ENCODE peak calls at places on chromosomes 3 and 15, in four cellular contexts. One of them, this sample, is unnamed.

GRCh38 chr3:82376883-82377282 is 615.4 kb upstream of the GBE1 start:
- DNase-seq in coronary artery: no peak
- DNase-seq in endothelial cell of umbilical vein: no peak
- DNase-seq in gastrocnemius medialis: no peak
- DNase-seq in this sample: no peak

GRCh38 chr15:68419301-68420175 is 12.4 kb downstream of the ITGA11 start:
- DNase-seq in coronary artery: peak; percentile 56
- DNase-seq in endothelial cell of umbilical vein: no peak
- DNase-seq in gastrocnemius medialis: no peak
- DNase-seq in this sample: peak; percentile 12

GRCh38 chr3:39150803-39151631 is 2.4 kb downstream of the CSRNP1 start:
- DNase-seq in coronary artery: peak; percentile 98
- DNase-seq in endothelial cell of umbilical vein: peak; percentile 95
- DNase-seq in gastrocnemius medialis: peak; percentile 68
- DNase-seq in this sample: peak; percentile 97

GRCh38 chr3:119084371-119085069 is 49.9 kb upstream of the IGSF11 start:
- DNase-seq in coronary artery: no peak
- DNase-seq in endothelial cell of umbilical vein: no peak
- DNase-seq in gastrocnemius medialis: no peak
- DNase-seq in this sample: no peak

GRCh38 chr3:115708540-115708939 is 85.2 kb downstream of the GAP43 start:
- DNase-seq in coronary artery: no peak
- DNase-seq in endothelial cell of umbilical vein: no peak
- DNase-seq in gastrocnemius medialis: no peak
- DNase-seq in this sample: no peak

GRCh38 chr15:29124581-29125381 is 144.8 kb downstream of the NSMCE3 start:
- DNase-seq in coronary artery: no peak
- DNase-seq in endothelial cell of umbilical vein: no peak
- DNase-seq in gastrocnemius medialis: no peak
- DNase-seq in this sample: no peak

GRCh38 chr15:69568621-69569020 is 116.0 kb downstream of the RPLP1 start:
- DNase-seq in coronary artery: no peak
- DNase-seq in endothelial cell of umbilical vein: no peak
- DNase-seq in gastrocnemius medialis: no peak
- DNase-seq in this sample: no peak

GRCh38 chr15:72230197-72231065 is 559 bp downstream of the PKM start:
- DNase-seq in coronary artery: peak; percentile 94
- DNase-seq in endothelial cell of umbilical vein: peak; percentile 92
- DNase-seq in gastrocnemius medialis: peak; percentile 81
- DNase-seq in this sample: peak; percentile 92

GRCh38 chr3:156727519-156728205 is 53.3 kb downstream of the TIPARP start:
- DNase-seq in coronary artery: no peak
- DNase-seq in endothelial cell of umbilical vein: no peak
- DNase-seq in gastrocnemius medialis: no peak
- DNase-seq in this sample: no peak

GRCh38 chr15:47737424-47737823 is 20.1 kb downstream of the SEMA6D start:
- DNase-seq in coronary artery: no peak
- DNase-seq in endothelial cell of umbilical vein: no peak
- DNase-seq in gastrocnemius medialis: no peak
- DNase-seq in this sample: no peak

GRCh38 chr3:120773932-120774331 is 31.4 kb downstream of the GTF2E1 start:
- DNase-seq in coronary artery: no peak
- DNase-seq in endothelial cell of umbilical vein: no peak
- DNase-seq in gastrocnemius medialis: no peak
- DNase-seq in this sample: no peak

GRCh38 chr3:157810924-157811718 is 295.1 kb downstream of the SHOX2 start:
- DNase-seq in coronary artery: no peak
- DNase-seq in endothelial cell of umbilical vein: no peak
- DNase-seq in gastrocnemius medialis: no peak
- DNase-seq in this sample: no peak

GRCh38 chr3:110180733-110181132 is 843.4 kb upstream of the DPPA4 start:
- DNase-seq in coronary artery: no peak
- DNase-seq in endothelial cell of umbilical vein: no peak
- DNase-seq in gastrocnemius medialis: peak; percentile 20
- DNase-seq in this sample: peak; percentile 32

GRCh38 chr3:5136619-5137429 is 14.7 kb downstream of the ARL8B start:
- DNase-seq in coronary artery: no peak
- DNase-seq in endothelial cell of umbilical vein: peak; percentile 19
- DNase-seq in gastrocnemius medialis: no peak
- DNase-seq in this sample: no peak

GRCh38 chr3:19997502-19997901 is 14.6 kb downstream of the PP2D1 start:
- DNase-seq in coronary artery: no peak
- DNase-seq in endothelial cell of umbilical vein: no peak
- DNase-seq in gastrocnemius medialis: no peak
- DNase-seq in this sample: no peak

GRCh38 chr3:152295834-152296233 is 27.1 kb downstream of the MBNL1 start:
- DNase-seq in coronary artery: no peak
- DNase-seq in endothelial cell of umbilical vein: no peak
- DNase-seq in gastrocnemius medialis: no peak
- DNase-seq in this sample: no peak

GRCh38 chr15:77048135-77048866 is 22.6 kb downstream of the TSPAN3 start:
- DNase-seq in coronary artery: no peak
- DNase-seq in endothelial cell of umbilical vein: no peak
- DNase-seq in gastrocnemius medialis: no peak
- DNase-seq in this sample: no peak

GRCh38 chr3:47443611-47443995 is 32.1 kb downstream of the SCAP start:
- DNase-seq in coronary artery: no peak
- DNase-seq in endothelial cell of umbilical vein: no peak
- DNase-seq in gastrocnemius medialis: no peak
- DNase-seq in this sample: no peak

GRCh38 chr15:33194704-33195261 is at the start of gene FMN1:
- DNase-seq in coronary artery: peak; percentile 81
- DNase-seq in endothelial cell of umbilical vein: peak; percentile 97
- DNase-seq in gastrocnemius medialis: peak; percentile 93
- DNase-seq in this sample: peak; percentile 87

GRCh38 chr3:149243540-149243939 is 21.9 kb upstream of the CP start:
- DNase-seq in coronary artery: no peak
- DNase-seq in endothelial cell of umbilical vein: no peak
- DNase-seq in gastrocnemius medialis: no peak
- DNase-seq in this sample: no peak

GRCh38 chr3:166177130-166177529 is 339.9 kb upstream of the BCHE start:
- DNase-seq in coronary artery: no peak
- DNase-seq in endothelial cell of umbilical vein: no peak
- DNase-seq in gastrocnemius medialis: no peak
- DNase-seq in this sample: no peak

GRCh38 chr3:30078736-30079135 is 527.7 kb upstream of the TGFBR2 start:
- DNase-seq in coronary artery: no peak
- DNase-seq in endothelial cell of umbilical vein: no peak
- DNase-seq in gastrocnemius medialis: peak; percentile 30
- DNase-seq in this sample: no peak

GRCh38 chr3:69065318-69065964 is 13.3 kb upstream of the TMF1 start:
- DNase-seq in coronary artery: no peak
- DNase-seq in endothelial cell of umbilical vein: no peak
- DNase-seq in gastrocnemius medialis: no peak
- DNase-seq in this sample: no peak

GRCh38 chr3:107630779-107631178 is 108.0 kb downstream of the BBX start:
- DNase-seq in coronary artery: no peak
- DNase-seq in endothelial cell of umbilical vein: no peak
- DNase-seq in gastrocnemius medialis: no peak
- DNase-seq in this sample: no peak

GRCh38 chr3:107634142-107634489 is 111.4 kb downstream of the BBX start:
- DNase-seq in coronary artery: no peak
- DNase-seq in endothelial cell of umbilical vein: no peak
- DNase-seq in gastrocnemius medialis: no peak
- DNase-seq in this sample: no peak

GRCh38 chr3:107632576-107632975 is 109.8 kb downstream of the BBX start:
- DNase-seq in coronary artery: no peak
- DNase-seq in endothelial cell of umbilical vein: no peak
- DNase-seq in gastrocnemius medialis: no peak
- DNase-seq in this sample: no peak

GRCh38 chr3:107629556-107629955 is 106.8 kb downstream of the BBX start:
- DNase-seq in coronary artery: no peak
- DNase-seq in endothelial cell of umbilical vein: no peak
- DNase-seq in gastrocnemius medialis: no peak
- DNase-seq in this sample: no peak

GRCh38 chr3:107633327-107634141 is 110.8 kb downstream of the BBX start:
- DNase-seq in coronary artery: no peak
- DNase-seq in endothelial cell of umbilical vein: no peak
- DNase-seq in gastrocnemius medialis: no peak
- DNase-seq in this sample: no peak
- H3K4me3 ChIP-seq in coronary artery: no peak overlapping the region
- H3K4me3 ChIP-seq in endothelial cell of umbilical vein: no peak overlapping the region
- H3K4me3 ChIP-seq in gastrocnemius medialis: no peak overlapping the region
- H3K4me3 ChIP-seq in this sample: no peak overlapping the region

DNA sequence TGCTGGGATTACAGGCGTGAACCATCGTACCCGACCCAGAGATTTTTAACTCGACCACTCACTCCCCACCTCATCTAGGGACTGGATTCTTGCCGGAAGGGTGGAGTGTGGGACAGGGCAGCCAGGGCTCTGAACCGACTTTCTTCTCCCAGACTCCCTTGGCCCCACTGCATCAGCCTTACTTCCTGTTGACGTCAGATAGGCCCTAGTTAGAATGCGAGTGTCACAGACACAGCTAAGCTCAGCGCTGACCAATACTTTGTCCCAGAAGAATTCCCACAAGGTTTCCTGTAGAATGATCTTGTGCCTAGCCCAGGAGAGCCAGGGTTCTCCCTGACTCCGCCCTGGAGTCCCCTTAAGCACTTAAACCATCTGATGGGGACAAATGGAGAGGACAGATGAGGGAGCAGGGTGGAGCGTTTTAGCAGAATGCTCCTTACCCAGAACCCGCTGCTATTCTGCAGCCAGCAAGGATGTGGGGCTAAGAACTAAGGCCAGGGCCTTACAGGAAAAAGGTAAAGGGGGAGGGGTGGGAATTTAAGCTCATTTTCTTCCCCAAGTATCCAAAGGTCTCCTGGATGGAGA is 5.8 kb upstream of the TUSC2 start:
- DNase-seq in coronary artery: peak; percentile 90
- DNase-seq in endothelial cell of umbilical vein: peak; percentile 86
- DNase-seq in gastrocnemius medialis: peak; percentile 50
- DNase-seq in this sample: peak; percentile 67
- H3K4me3 ChIP-seq in coronary artery: peak overlapping the region; percentile 43
- H3K4me3 ChIP-seq in endothelial cell of umbilical vein: peak overlapping the region; percentile 24
- H3K4me3 ChIP-seq in gastrocnemius medialis: no peak overlapping the region
- H3K4me3 ChIP-seq in this sample: no peak overlapping the region

GRCh38 chr3:79367066-79367465 is 400.7 kb downstream of the ROBO1 start:
- DNase-seq in coronary artery: no peak
- DNase-seq in endothelial cell of umbilical vein: peak; percentile 55
- DNase-seq in gastrocnemius medialis: no peak
- DNase-seq in this sample: no peak

GRCh38 chr3:79364784-79365183 is 403.0 kb downstream of the ROBO1 start:
- DNase-seq in coronary artery: no peak
- DNase-seq in endothelial cell of umbilical vein: no peak
- DNase-seq in gastrocnemius medialis: no peak
- DNase-seq in this sample: no peak

GRCh38 chr3:79368403-79368802 is 399.4 kb downstream of the ROBO1 start:
- DNase-seq in coronary artery: no peak
- DNase-seq in endothelial cell of umbilical vein: no peak
- DNase-seq in gastrocnemius medialis: no peak
- DNase-seq in this sample: no peak

GRCh38 chr3:79367803-79368202 is 400.0 kb downstream of the ROBO1 start:
- DNase-seq in coronary artery: no peak
- DNase-seq in endothelial cell of umbilical vein: no peak
- DNase-seq in gastrocnemius medialis: no peak
- DNase-seq in this sample: no peak

GRCh38 chr3:79366414-79366813 is 401.4 kb downstream of the ROBO1 start:
- DNase-seq in coronary artery: no peak
- DNase-seq in endothelial cell of umbilical vein: no peak
- DNase-seq in gastrocnemius medialis: no peak
- DNase-seq in this sample: no peak
- H3K4me3 ChIP-seq in coronary artery: no peak overlapping the region
- H3K4me3 ChIP-seq in endothelial cell of umbilical vein: no peak overlapping the region
- H3K4me3 ChIP-seq in gastrocnemius medialis: no peak overlapping the region
- H3K4me3 ChIP-seq in this sample: no peak overlapping the region

GRCh38 chr3:122366379-122366749 is 16.7 kb downstream of the MIX23 start:
- DNase-seq in coronary artery: no peak
- DNase-seq in endothelial cell of umbilical vein: no peak
- DNase-seq in gastrocnemius medialis: no peak
- DNase-seq in this sample: no peak

GRCh38 chr3:122364508-122364907 is 18.5 kb downstream of the MIX23 start:
- DNase-seq in coronary artery: no peak
- DNase-seq in endothelial cell of umbilical vein: no peak
- DNase-seq in gastrocnemius medialis: no peak
- DNase-seq in this sample: no peak

GRCh38 chr3:122362026-122362425 is 21.0 kb downstream of the MIX23 start:
- DNase-seq in coronary artery: no peak
- DNase-seq in endothelial cell of umbilical vein: no peak
- DNase-seq in gastrocnemius medialis: no peak
- DNase-seq in this sample: no peak

DNA sequence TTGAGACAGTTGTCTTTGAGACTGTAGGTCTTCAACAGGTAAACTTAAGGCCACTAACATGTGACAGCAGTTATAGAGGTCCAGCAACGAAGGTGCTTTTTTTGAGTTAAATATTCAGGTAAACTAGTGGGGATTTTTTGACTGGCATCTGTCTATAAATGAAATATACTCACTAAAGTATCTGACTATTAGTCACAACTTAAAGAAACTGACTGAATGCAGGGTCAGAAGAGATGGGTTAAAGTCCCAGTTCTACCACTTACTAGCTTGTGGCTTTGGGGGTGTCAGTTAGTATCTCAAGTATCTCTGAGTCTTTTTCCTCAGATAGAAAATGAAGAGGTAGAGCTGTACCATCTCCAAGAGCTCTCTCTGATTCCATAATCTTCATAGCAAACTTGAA is 18.0 kb downstream of the MIX23 start:
- DNase-seq in coronary artery: no peak
- DNase-seq in endothelial cell of umbilical vein: no peak
- DNase-seq in gastrocnemius medialis: no peak
- DNase-seq in this sample: no peak
- H3K4me3 ChIP-seq in coronary artery: no peak overlapping the region
- H3K4me3 ChIP-seq in endothelial cell of umbilical vein: no peak overlapping the region
- H3K4me3 ChIP-seq in gastrocnemius medialis: no peak overlapping the region
- H3K4me3 ChIP-seq in this sample: no peak overlapping the region

GRCh38 chr3:12838179-12838965 is 3.0 kb downstream of the RPL32 start:
- DNase-seq in coronary artery: no peak
- DNase-seq in endothelial cell of umbilical vein: no peak
- DNase-seq in gastrocnemius medialis: no peak
- DNase-seq in this sample: no peak
- H3K4me3 ChIP-seq in coronary artery: peak overlapping the region; percentile 11
- H3K4me3 ChIP-seq in endothelial cell of umbilical vein: peak overlapping the region; percentile 98
- H3K4me3 ChIP-seq in gastrocnemius medialis: no peak overlapping the region
- H3K4me3 ChIP-seq in this sample: no peak overlapping the region

DNA sequence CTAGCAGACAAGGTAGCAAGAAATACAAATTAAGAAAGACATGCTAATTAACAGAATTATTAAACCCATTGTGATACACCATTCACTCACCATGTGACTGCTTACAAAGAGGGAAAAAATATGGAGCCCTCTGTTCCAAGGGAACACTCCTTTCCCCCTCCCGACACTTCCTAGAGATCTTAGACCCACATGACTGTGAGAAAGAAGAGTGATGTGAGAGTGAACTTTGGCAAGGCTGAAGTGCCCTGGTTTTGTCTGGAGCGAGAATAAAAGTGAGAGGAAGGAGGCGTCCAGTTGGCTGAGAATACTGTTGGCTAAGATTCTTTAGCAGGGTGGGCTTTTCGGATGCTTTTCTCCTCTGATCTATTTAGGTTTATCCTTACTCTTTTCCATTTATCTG is 14.1 kb downstream of the CHL1 start:
- DNase-seq in coronary artery: no peak
- DNase-seq in endothelial cell of umbilical vein: no peak
- DNase-seq in gastrocnemius medialis: no peak
- DNase-seq in this sample: no peak
- H3K4me3 ChIP-seq in coronary artery: no peak overlapping the region
- H3K4me3 ChIP-seq in endothelial cell of umbilical vein: no peak overlapping the region
- H3K4me3 ChIP-seq in gastrocnemius medialis: no peak overlapping the region
- H3K4me3 ChIP-seq in this sample: no peak overlapping the region